ENCODE peak calls at places on chromosomes 13 and 19, in five cellular contexts. V is AG10803; U is sciatic nerve; B is activated CD4-positive, alpha-beta T cell treated with anti-CD3 and anti-CD28 coated beads, Interleukin-2, amount 50 U/mL, for 24 hours; K is stimulated activated CD8-positive, alpha-beta memory T cell treated with anti-CD3 and anti-CD28 coated beads, Interleukin-15, amount 100 ng/mL, for 4 hours. H is an unnamed sample.

GRCh38 chr13:96982672-96983071 is 11.6 kb downstream of the OXGR1 start:
- DNase-seq in V (no peak), K (no peak), B (no peak), U (no peak), H (no peak)

GRCh38 chr13:42649761-42650289 is 75.9 kb downstream of the TNFSF11 start:
- DNase-seq in V (no peak), B (no peak), K (no peak), U (no peak), H (no peak)

GRCh38 chr13:37277435-37278144 is 172.1 kb upstream of the CSNK1A1L start:
- DNase-seq in U (no peak), K (no peak), B (no peak), V (peak; percentile 79), H (peak; percentile 23)

GRCh38 chr13:48066310-48066989 is 28.5 kb downstream of the MED4 start:
- DNase-seq in U (no peak), K (no peak), B (no peak), V (peak; percentile 30), H (peak; percentile 67)

GRCh38 chr19:3945838-3946237 is 13.0 kb downstream of the NMRK2 start:
- DNase-seq in B (no peak), V (peak; percentile 37), K (no peak), U (no peak), H (no peak)

GRCh38 chr13:51623473-51623872 is 39.2 kb downstream of the WDFY2 start:
- DNase-seq in V (peak; percentile 80), K (no peak), B (no peak), U (no peak), H (no peak)

GRCh38 chr13:91375119-91375729 is 23.2 kb upstream of the GPC5 start:
- DNase-seq in U (no peak), B (no peak), V (peak; percentile 5), K (no peak), H (peak; percentile 24)

GRCh38 chr13:75414036-75414827 is 67.7 kb downstream of the TBC1D4 start:
- DNase-seq in K (no peak), V (no peak), B (no peak), U (no peak), H (no peak)

GRCh38 chr13:20129076-20129475 is 31.8 kb downstream of the GJA3 start:
- DNase-seq in U (no peak), V (no peak), B (no peak), K (no peak), H (no peak)

GRCh38 chr13:36778083-36778671 is 40.8 kb upstream of the RFXAP start:
- DNase-seq in K (no peak), U (no peak), B (no peak), V (peak; percentile 65), H (no peak)

GRCh38 chr13:111901301-111901905 is 165.5 kb upstream of the SOX1 start:
- DNase-seq in B (no peak), U (no peak), K (no peak), V (no peak), H (no peak)

GRCh38 chr13:68176486-68176885 is 946.4 kb upstream of the PCDH9 start:
- DNase-seq in U (no peak), B (no peak), K (no peak), V (peak; percentile 1), H (peak; percentile 50)

GRCh38 chr13:61765181-61765742 is 349.6 kb upstream of the PCDH20 start:
- DNase-seq in U (no peak), K (no peak), B (no peak), V (no peak), H (no peak)

GRCh38 chr13:26558912-26559485 is 1.5 kb downstream of the WASF3 start:
- DNase-seq in V (no peak), U (no peak), B (no peak), K (no peak), H (no peak)

GRCh38 chr13:46197299-46197975 is 14.3 kb upstream of the LRRC63 start:
- DNase-seq in V (peak; percentile 77), U (no peak), K (no peak), B (no peak), H (no peak)

GRCh38 chr19:3392480-3392879 is 26.1 kb downstream of the NFIC start:
- DNase-seq in U (no peak), V (no peak), B (no peak), K (no peak), H (no peak)

GRCh38 chr19:42469311-42470239 is 26.8 kb upstream of the CXCL17 start:
- DNase-seq in K (no peak), U (no peak), V (no peak), B (no peak), H (no peak)

GRCh38 chr13:104750377-104750776 is 1684.2 kb upstream of the SLC10A2 start:
- DNase-seq in B (no peak), U (no peak), K (no peak), V (no peak), H (peak; percentile 13)

GRCh38 chr13:39144941-39145533 is 106.8 kb downstream of the NHLRC3 start:
- DNase-seq in B (peak; percentile 31), V (peak; percentile 68), U (peak; percentile 75), K (no peak), H (peak; percentile 65)

GRCh38 chr13:85725433-85725832 is 73.8 kb downstream of the SLITRK6 start:
- DNase-seq in B (no peak), U (no peak), K (no peak), V (no peak), H (no peak)

GRCh38 chr13:27183561-27184147 is 12.0 kb upstream of the USP12 start:
- DNase-seq in U (no peak), V (peak; percentile 37), K (no peak), B (no peak), H (no peak)

GRCh38 chr19:5090465-5090779 is 121.5 kb downstream of the KDM4B start:
- DNase-seq in B (no peak), K (no peak), V (no peak), U (no peak), H (no peak)